ENCODE peak calls at places on chromosomes 3 and 15, in six cellular contexts. B is NK-92 treated with Interleukin-12 subunit alpha and Interleukin-12 subunit beta, amount 100 ng/mL, for 24 hours; R is hepatic stellate cell; X is amniotic stem cell; K is CD8-positive, alpha-beta memory T cell; S is tibial artery. O is an unnamed sample.

GRCh38 chr3:186839874-186840641 is 2.5 kb upstream of the ADIPOQ start:
- DNase-seq in S (peak), R (no peak), X (no peak), K (no peak), B (no peak), O (no peak)

GRCh38 chr3:195421410-195421809 is 21.4 kb downstream of the ACAP2 start:
- DNase-seq in X (no peak), R (no peak), S (no peak), K (no peak), B (no peak), O (no peak)

GRCh38 chr3:133522036-133522435 is 51.5 kb upstream of the CDV3 start:
- DNase-seq in X (no peak), R (no peak), B (no peak), K (no peak), S (no peak), O (no peak)

GRCh38 chr3:42762046-42762724 is 10.9 kb downstream of the CCDC13 start:
- DNase-seq in K (no peak), X (no peak), R (no peak), B (no peak), S (no peak), O (no peak)

GRCh38 chr15:39786444-39787056 is 3.9 kb upstream of the FSIP1 start:
- DNase-seq in S (no peak), B (no peak), X (peak), R (peak), K (no peak), O (no peak)

GRCh38 chr3:138384971-138385370 is 36.6 kb downstream of the MRAS start:
- DNase-seq in B (no peak), R (no peak), K (no peak), S (no peak), X (no peak), O (no peak)

GRCh38 chr3:53243165-53243564 is 12.7 kb downstream of the TKT start:
- DNase-seq in K (no peak), R (peak), X (no peak), S (no peak), B (no peak), O (no peak)

GRCh38 chr15:39624806-39625205 is 43.9 kb downstream of the THBS1 start:
- DNase-seq in R (peak), S (peak), X (peak), B (peak), K (peak), O (peak)

GRCh38 chr3:128787256-128788253 is 61.6 kb downstream of the RAB7A start:
- DNase-seq in S (no peak), R (no peak), B (peak), X (no peak), K (no peak), O (no peak)

GRCh38 chr15:29345549-29346525 is 76.2 kb upstream of the NSMCE3 start:
- DNase-seq in S (no peak), X (no peak), K (no peak), R (no peak), B (no peak), O (no peak)

GRCh38 chr15:90063733-90064247 is 38.5 kb downstream of the IDH2 start:
- DNase-seq in B (no peak), K (no peak), R (no peak), X (no peak), S (peak), O (no peak)

GRCh38 chr3:195872800-195873199 is 35.6 kb downstream of the TNK2 start:
- DNase-seq in S (no peak), B (no peak), X (no peak), R (no peak), K (no peak), O (no peak)

GRCh38 chr3:71726106-71726505 is 904 bp upstream of the EIF4E3 start:
- DNase-seq in R (no peak), S (no peak), B (no peak), K (peak), X (no peak), O (no peak)

GRCh38 chr3:10351013-10351735 is 30.3 kb upstream of the SEC13 start:
- DNase-seq in X (no peak), K (no peak), R (no peak), B (no peak), S (no peak), O (no peak)

GRCh38 chr3:134244921-134245320 is 5.7 kb downstream of the RYK start:
- DNase-seq in K (no peak), B (no peak), R (no peak), S (no peak), X (no peak), O (no peak)

GRCh38 chr3:108189477-108189876 is 32.7 kb downstream of the IFT57 start:
- DNase-seq in B (no peak), S (no peak), R (no peak), X (no peak), K (no peak), O (no peak)

GRCh38 chr3:79369306-79369705 is 398.5 kb downstream of the ROBO1 start:
- DNase-seq in K (no peak), X (no peak), B (no peak), S (no peak), R (no peak), O (no peak)

GRCh38 chr3:133206921-133207320 is 168.7 kb downstream of the TMEM108 start:
- DNase-seq in B (no peak), K (no peak), X (no peak), R (no peak), S (no peak), O (no peak)

GRCh38 chr3:186180151-186180550 is 71.3 kb upstream of the ETV5 start:
- DNase-seq in S (no peak), X (no peak), B (no peak), R (no peak), K (no peak), O (no peak)

GRCh38 chr3:52534281-52535183 is 875 bp upstream of the NT5DC2 start:
- DNase-seq in B (no peak), X (no peak), R (peak), K (no peak), S (no peak), O (peak)

GRCh38 chr3:29486087-29486486 is 205.2 kb downstream of the RBMS3 start:
- DNase-seq in K (no peak), B (no peak), R (no peak), X (no peak), S (no peak), O (no peak)

GRCh38 chr3:185046623-185047022 is 106.2 kb downstream of the C3orf70 start:
- DNase-seq in S (no peak), X (no peak), K (no peak), R (no peak), B (no peak), O (no peak)

GRCh38 chr15:40040770-40041169 is 1.8 kb upstream of the SRP14 start:
- DNase-seq in B (no peak), K (no peak), S (no peak), R (no peak), X (no peak), O (no peak)

GRCh38 chr3:47162695-47163022 is 1.3 kb downstream of the SETD2 start:
- DNase-seq in R (peak), K (no peak), X (no peak), S (no peak), B (no peak), O (no peak)

GRCh38 chr3:190356246-190356645 is 31.7 kb upstream of the CLDN16 start:
- DNase-seq in X (no peak), R (no peak), S (no peak), K (no peak), B (no peak), O (no peak)

GRCh38 chr15:41490355-41490754 is 3.3 kb upstream of the ITPKA start:
- DNase-seq in K (no peak), R (peak), X (peak), B (no peak), S (no peak), O (no peak)

GRCh38 chr3:151014619-151015018 is 42.1 kb upstream of the CLRN1 start:
- DNase-seq in B (no peak), X (no peak), K (no peak), R (no peak), S (no peak), O (no peak)

GRCh38 chr3:68007621-68008226 is 353.3 kb upstream of the SUCLG2 start:
- DNase-seq in K (no peak), X (no peak), R (peak), S (no peak), B (no peak), O (no peak)

GRCh38 chr3:98945006-98945626 is 43.6 kb upstream of the DCBLD2 start:
- DNase-seq in R (no peak), X (no peak), K (no peak), B (no peak), S (no peak), O (no peak)

GRCh38 chr3:151931171-151931570 is 57.7 kb downstream of the SUCNR1 start:
- DNase-seq in K (no peak), B (no peak), S (no peak), R (peak), X (no peak), O (no peak)

GRCh38 chr3:185677146-185677829 is 91.2 kb downstream of the SENP2 start:
- DNase-seq in K (no peak), B (no peak), X (peak), R (peak), S (no peak), O (no peak)

GRCh38 chr3:58063022-58063421 is 54.8 kb downstream of the FLNB start:
- DNase-seq in B (no peak), R (no peak), K (no peak), S (no peak), X (no peak), O (no peak)

GRCh38 chr15:81296673-81297072 is 27.3 kb downstream of the STARD5 start:
- DNase-seq in R (no peak), S (peak), K (peak), B (peak), X (no peak), O (no peak)

GRCh38 chr15:45616901-45617323 is 17.9 kb upstream of the SQOR start:
- DNase-seq in K (no peak), R (no peak), B (no peak), S (no peak), X (no peak), O (no peak)

GRCh38 chr15:52695146-52695545 is 16.0 kb upstream of the ATOSA start:
- DNase-seq in X (no peak), S (no peak), K (no peak), R (no peak), B (no peak), O (no peak)

GRCh38 chr3:197298341-197298857 is at the start of gene DLG1:
- DNase-seq in K (peak), R (peak), B (peak), X (peak), S (peak), O (peak)

O was measured in uterus.